ENCODE peak calls at places on chromosomes 3 and 15, in ten cellular contexts. One of them, this sample, is unnamed.

GRCh38 chr3:159950156-159950898 is 38.3 kb upstream of the IL12A start:
- DNase-seq in H9: no peak
- DNase-seq in IMR-90: no peak
- DNase-seq in neural progenitor cell: no peak
- DNase-seq in adrenal gland: no peak
- DNase-seq in right atrium auricular region: no peak
- DNase-seq in fibroblast of lung: no peak
- DNase-seq in lower lobe of right lung: no peak
- DNase-seq in pancreas: no peak
- DNase-seq in body of pancreas: no peak
- DNase-seq in this sample: no peak

GRCh38 chr3:42403737-42404136 is 6.7 kb downstream of the LYZL4 start:
- DNase-seq in IMR-90: no peak
- DNase-seq in pancreas: no peak
- DNase-seq in body of pancreas: no peak
- DNase-seq in H9: no peak
- DNase-seq in neural progenitor cell: no peak
- DNase-seq in right atrium auricular region: no peak
- DNase-seq in fibroblast of lung: no peak
- DNase-seq in adrenal gland: no peak
- DNase-seq in lower lobe of right lung: no peak
- DNase-seq in this sample: no peak

GRCh38 chr3:33372218-33373081 is 67.8 kb downstream of the UBP1 start:
- DNase-seq in right atrium auricular region: no peak
- DNase-seq in IMR-90: peak; percentile 73
- DNase-seq in lower lobe of right lung: no peak
- DNase-seq in adrenal gland: peak; percentile 21
- DNase-seq in H9: no peak
- DNase-seq in fibroblast of lung: peak; percentile 77
- DNase-seq in pancreas: no peak
- DNase-seq in neural progenitor cell: peak; percentile 72
- DNase-seq in body of pancreas: peak; percentile 53
- DNase-seq in this sample: peak; percentile 20

GRCh38 chr15:34239151-34239761 is 14.4 kb downstream of the EMC4 start:
- DNase-seq in body of pancreas: no peak
- DNase-seq in IMR-90: peak; percentile 91
- DNase-seq in right atrium auricular region: no peak
- DNase-seq in pancreas: no peak
- DNase-seq in neural progenitor cell: no peak
- DNase-seq in lower lobe of right lung: no peak
- DNase-seq in H9: no peak
- DNase-seq in adrenal gland: no peak
- DNase-seq in fibroblast of lung: peak; percentile 74
- DNase-seq in this sample: no peak

GRCh38 chr3:152317956-152318355 is 49.2 kb downstream of the MBNL1 start:
- DNase-seq in pancreas: no peak
- DNase-seq in neural progenitor cell: no peak
- DNase-seq in adrenal gland: no peak
- DNase-seq in body of pancreas: no peak
- DNase-seq in H9: no peak
- DNase-seq in fibroblast of lung: peak; percentile 59
- DNase-seq in IMR-90: peak; percentile 87
- DNase-seq in right atrium auricular region: no peak
- DNase-seq in lower lobe of right lung: no peak
- DNase-seq in this sample: no peak

GRCh38 chr3:62211675-62212429 is 161.5 kb downstream of the FEZF2 start:
- DNase-seq in right atrium auricular region: peak; percentile 26
- DNase-seq in pancreas: no peak
- DNase-seq in body of pancreas: no peak
- DNase-seq in IMR-90: no peak
- DNase-seq in lower lobe of right lung: no peak
- DNase-seq in adrenal gland: no peak
- DNase-seq in neural progenitor cell: no peak
- DNase-seq in H9: no peak
- DNase-seq in fibroblast of lung: no peak
- DNase-seq in this sample: no peak

GRCh38 chr3:120450261-120450913 is 405 bp downstream of the FSTL1 start:
- DNase-seq in neural progenitor cell: peak; percentile 60
- DNase-seq in lower lobe of right lung: peak; percentile 59
- DNase-seq in H9: no peak
- DNase-seq in body of pancreas: peak; percentile 35
- DNase-seq in fibroblast of lung: peak; percentile 46
- DNase-seq in adrenal gland: peak; percentile 47
- DNase-seq in IMR-90: no peak
- DNase-seq in pancreas: peak; percentile 20
- DNase-seq in right atrium auricular region: no peak
- DNase-seq in this sample: peak; percentile 29

GRCh38 chr3:43522702-43523362 is 99.0 kb downstream of the ANO10 start:
- DNase-seq in right atrium auricular region: no peak
- DNase-seq in body of pancreas: no peak
- DNase-seq in H9: no peak
- DNase-seq in pancreas: no peak
- DNase-seq in fibroblast of lung: peak; percentile 43
- DNase-seq in neural progenitor cell: no peak
- DNase-seq in lower lobe of right lung: no peak
- DNase-seq in adrenal gland: no peak
- DNase-seq in IMR-90: peak; percentile 73
- DNase-seq in this sample: no peak

GRCh38 chr3:120506828-120507774 is 56.3 kb upstream of the FSTL1 start:
- DNase-seq in body of pancreas: peak; percentile 34
- DNase-seq in right atrium auricular region: peak; percentile 68
- DNase-seq in neural progenitor cell: peak; percentile 50
- DNase-seq in IMR-90: peak; percentile 60
- DNase-seq in pancreas: no peak
- DNase-seq in adrenal gland: no peak
- DNase-seq in fibroblast of lung: peak; percentile 63
- DNase-seq in lower lobe of right lung: no peak
- DNase-seq in H9: no peak
- DNase-seq in this sample: peak; percentile 25

GRCh38 chr15:90266485-90266884 is 1.0 kb downstream of the NGRN start:
- DNase-seq in pancreas: no peak
- DNase-seq in adrenal gland: no peak
- DNase-seq in H9: no peak
- DNase-seq in body of pancreas: no peak
- DNase-seq in neural progenitor cell: no peak
- DNase-seq in fibroblast of lung: peak; percentile 29
- DNase-seq in IMR-90: peak; percentile 20
- DNase-seq in right atrium auricular region: no peak
- DNase-seq in lower lobe of right lung: no peak
- DNase-seq in this sample: no peak

GRCh38 chr15:59491062-59491461 is 53.1 kb downstream of the FAM81A start:
- DNase-seq in pancreas: no peak
- DNase-seq in lower lobe of right lung: no peak
- DNase-seq in neural progenitor cell: no peak
- DNase-seq in IMR-90: no peak
- DNase-seq in H9: no peak
- DNase-seq in fibroblast of lung: no peak
- DNase-seq in body of pancreas: no peak
- DNase-seq in right atrium auricular region: no peak
- DNase-seq in adrenal gland: no peak
- DNase-seq in this sample: no peak

GRCh38 chr3:11601446-11602241 is 42.1 kb downstream of the VGLL4 start:
- DNase-seq in body of pancreas: no peak
- DNase-seq in IMR-90: peak; percentile 39
- DNase-seq in right atrium auricular region: peak; percentile 79
- DNase-seq in fibroblast of lung: peak; percentile 71
- DNase-seq in lower lobe of right lung: no peak
- DNase-seq in adrenal gland: no peak
- DNase-seq in pancreas: no peak
- DNase-seq in H9: peak; percentile 50
- DNase-seq in neural progenitor cell: no peak
- DNase-seq in this sample: no peak

GRCh38 chr15:51600114-51600513 is 22.5 kb downstream of the DMXL2 start:
- DNase-seq in neural progenitor cell: no peak
- DNase-seq in IMR-90: peak; percentile 43
- DNase-seq in pancreas: no peak
- DNase-seq in fibroblast of lung: no peak
- DNase-seq in adrenal gland: no peak
- DNase-seq in body of pancreas: no peak
- DNase-seq in right atrium auricular region: no peak
- DNase-seq in lower lobe of right lung: no peak
- DNase-seq in H9: no peak
- DNase-seq in this sample: no peak

GRCh38 chr3:120145498-120146285 is 51.4 kb upstream of the GSK3B start:
- DNase-seq in neural progenitor cell: no peak
- DNase-seq in lower lobe of right lung: no peak
- DNase-seq in adrenal gland: no peak
- DNase-seq in H9: no peak
- DNase-seq in pancreas: no peak
- DNase-seq in right atrium auricular region: no peak
- DNase-seq in fibroblast of lung: peak; percentile 28
- DNase-seq in IMR-90: peak; percentile 41
- DNase-seq in body of pancreas: no peak
- DNase-seq in this sample: no peak

GRCh38 chr15:74199293-74199645 is 3.3 kb downstream of the STRA6 start:
- DNase-seq in H9: no peak
- DNase-seq in pancreas: no peak
- DNase-seq in IMR-90: no peak
- DNase-seq in adrenal gland: no peak
- DNase-seq in right atrium auricular region: no peak
- DNase-seq in neural progenitor cell: no peak
- DNase-seq in body of pancreas: no peak
- DNase-seq in lower lobe of right lung: no peak
- DNase-seq in fibroblast of lung: no peak
- DNase-seq in this sample: no peak

GRCh38 chr15:57283774-57284508 is 92.4 kb upstream of the CGNL1 start:
- DNase-seq in IMR-90: peak; percentile 45
- DNase-seq in lower lobe of right lung: no peak
- DNase-seq in H9: no peak
- DNase-seq in pancreas: no peak
- DNase-seq in right atrium auricular region: no peak
- DNase-seq in fibroblast of lung: peak; percentile 52
- DNase-seq in body of pancreas: no peak
- DNase-seq in adrenal gland: no peak
- DNase-seq in neural progenitor cell: no peak
- DNase-seq in this sample: no peak

GRCh38 chr3:99473321-99473751 is 165.1 kb upstream of the COL8A1 start:
- DNase-seq in H9: no peak
- DNase-seq in lower lobe of right lung: no peak
- DNase-seq in body of pancreas: no peak
- DNase-seq in fibroblast of lung: peak; percentile 42
- DNase-seq in right atrium auricular region: no peak
- DNase-seq in adrenal gland: no peak
- DNase-seq in IMR-90: peak; percentile 43
- DNase-seq in pancreas: no peak
- DNase-seq in neural progenitor cell: no peak
- DNase-seq in this sample: no peak

GRCh38 chr3:186469525-186469924 is 74.7 kb downstream of the CRYGS start:
- DNase-seq in pancreas: no peak
- DNase-seq in IMR-90: no peak
- DNase-seq in right atrium auricular region: no peak
- DNase-seq in adrenal gland: no peak
- DNase-seq in H9: no peak
- DNase-seq in neural progenitor cell: no peak
- DNase-seq in lower lobe of right lung: no peak
- DNase-seq in body of pancreas: no peak
- DNase-seq in fibroblast of lung: no peak
- DNase-seq in this sample: no peak

GRCh38 chr3:66823532-66823931 is 174.6 kb upstream of the KBTBD8 start:
- DNase-seq in IMR-90: no peak
- DNase-seq in lower lobe of right lung: no peak
- DNase-seq in body of pancreas: peak; percentile 70
- DNase-seq in neural progenitor cell: no peak
- DNase-seq in pancreas: peak; percentile 71
- DNase-seq in adrenal gland: no peak
- DNase-seq in fibroblast of lung: no peak
- DNase-seq in H9: no peak
- DNase-seq in right atrium auricular region: no peak
- DNase-seq in this sample: no peak
- H3K4me1 ChIP-seq in IMR-90: peaks cover 2% of the 10 kb centered on the region
- H3K4me1 ChIP-seq in lower lobe of right lung: peaks cover 7% of the 10 kb centered on the region
- H3K4me1 ChIP-seq in body of pancreas: peaks cover 95% of the 10 kb centered on the region
- H3K4me1 ChIP-seq in neural progenitor cell: peaks cover 26% of the 10 kb centered on the region
- H3K4me1 ChIP-seq in pancreas: peaks cover 76% of the 10 kb centered on the region
- H3K4me1 ChIP-seq in adrenal gland: no peaks in the 10 kb centered on the region
- H3K4me1 ChIP-seq in fibroblast of lung: no peaks in the 10 kb centered on the region
- H3K4me1 ChIP-seq in H9: peaks cover 3% of the 10 kb centered on the region
- H3K4me1 ChIP-seq in right atrium auricular region: no peaks in the 10 kb centered on the region
- H3K4me1 ChIP-seq in this sample: no peaks in the 10 kb centered on the region

DNA sequence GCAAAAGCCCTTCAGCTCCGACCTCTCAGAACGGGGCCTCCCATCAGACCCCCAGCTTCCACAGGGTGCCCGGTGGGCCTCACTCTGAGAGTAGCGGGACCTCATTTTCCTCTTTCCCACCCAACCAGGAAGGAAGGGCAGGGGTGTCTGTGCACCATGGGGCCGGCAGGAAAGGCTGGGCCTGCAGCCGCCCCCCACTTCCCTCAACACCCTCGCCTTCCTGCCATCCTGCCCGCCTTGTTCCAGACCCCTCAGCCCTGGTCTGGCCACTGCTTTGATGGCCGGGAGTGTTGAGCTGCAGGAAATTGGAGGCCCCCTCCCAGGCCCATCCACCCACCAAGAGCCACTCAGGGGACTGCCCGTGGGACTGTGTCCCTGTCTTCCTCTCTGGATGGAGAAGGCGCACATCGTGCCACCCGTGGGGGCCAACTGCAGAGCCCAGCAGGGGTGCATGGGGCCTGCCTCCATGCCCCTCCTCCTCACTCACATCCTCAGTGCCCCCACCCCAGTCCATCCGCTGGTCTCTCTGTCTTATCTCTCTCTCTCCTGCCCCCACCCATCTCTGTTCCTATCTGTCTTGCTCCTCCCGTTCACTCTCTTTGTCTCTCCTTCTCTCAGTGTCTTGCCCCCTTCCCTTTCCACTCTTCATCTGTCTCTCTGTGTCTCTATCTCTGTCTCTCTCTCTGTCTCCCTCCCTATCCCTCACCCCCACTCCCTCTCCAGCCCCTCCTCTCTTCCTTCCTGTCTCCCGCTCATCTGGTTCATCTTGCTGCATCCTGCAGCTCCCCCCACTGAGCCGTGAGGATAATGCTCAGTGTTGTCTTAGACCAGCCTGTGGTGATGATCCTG is 1.8 kb upstream of the PLXND1 start:
- DNase-seq in neural progenitor cell: peak; percentile 63
- DNase-seq in fibroblast of lung: peak; percentile 66
- DNase-seq in lower lobe of right lung: no peak
- DNase-seq in IMR-90: peak; percentile 69
- DNase-seq in H9: peak; percentile 80
- DNase-seq in pancreas: no peak
- DNase-seq in right atrium auricular region: no peak
- DNase-seq in body of pancreas: no peak
- DNase-seq in adrenal gland: no peak
- DNase-seq in this sample: peak; percentile 54
- TF ChIP-seq CTCF in neural progenitor cell: peak; percentile 33
- TF ChIP-seq CTCF in fibroblast of lung: peak; percentile 25
- TF ChIP-seq CTCF in lower lobe of right lung: peak; percentile 19
- TF ChIP-seq CTCF in IMR-90: peak; percentile 49
- TF ChIP-seq CTCF in H9: peak; percentile 46
- TF ChIP-seq CTCF in pancreas: no peak
- TF ChIP-seq CTCF in right atrium auricular region: peak; percentile 43
- TF ChIP-seq CTCF in body of pancreas: no peak
- TF ChIP-seq CTCF in adrenal gland: peak; percentile 2
- TF ChIP-seq CTCF in this sample: peak; percentile 37

GRCh38 chr3:174465177-174465576 is 394.0 kb upstream of the NAALADL2 start:
- DNase-seq in body of pancreas: no peak
- DNase-seq in lower lobe of right lung: no peak
- DNase-seq in IMR-90: no peak
- DNase-seq in fibroblast of lung: no peak
- DNase-seq in neural progenitor cell: no peak
- DNase-seq in adrenal gland: no peak
- DNase-seq in H9: no peak
- DNase-seq in pancreas: no peak
- DNase-seq in right atrium auricular region: no peak
- DNase-seq in this sample: no peak
- H3K4me1 ChIP-seq in body of pancreas: no peaks in the 10 kb centered on the region
- H3K4me1 ChIP-seq in lower lobe of right lung: no peaks in the 10 kb centered on the region
- H3K4me1 ChIP-seq in IMR-90: peaks cover 5% of the 10 kb centered on the region
- H3K4me1 ChIP-seq in fibroblast of lung: no peaks in the 10 kb centered on the region
- H3K4me1 ChIP-seq in neural progenitor cell: peaks cover 32% of the 10 kb centered on the region
- H3K4me1 ChIP-seq in adrenal gland: no peaks in the 10 kb centered on the region
- H3K4me1 ChIP-seq in H9: no peaks in the 10 kb centered on the region
- H3K4me1 ChIP-seq in pancreas: no peaks in the 10 kb centered on the region
- H3K4me1 ChIP-seq in right atrium auricular region: no peaks in the 10 kb centered on the region
- H3K4me1 ChIP-seq in this sample: no peaks in the 10 kb centered on the region

GRCh38 chr3:184240384-184241140 is 8.2 kb downstream of the ALG3 start:
- DNase-seq in IMR-90: peak; percentile 28
- DNase-seq in lower lobe of right lung: peak; percentile 43
- DNase-seq in right atrium auricular region: no peak
- DNase-seq in adrenal gland: no peak
- DNase-seq in pancreas: no peak
- DNase-seq in fibroblast of lung: peak; percentile 35
- DNase-seq in neural progenitor cell: peak; percentile 59
- DNase-seq in H9: no peak
- DNase-seq in body of pancreas: no peak
- DNase-seq in this sample: no peak
- TF ChIP-seq CTCF in IMR-90: no peak
- TF ChIP-seq CTCF in lower lobe of right lung: no peak
- TF ChIP-seq CTCF in right atrium auricular region: no peak
- TF ChIP-seq CTCF in adrenal gland: no peak
- TF ChIP-seq CTCF in pancreas: no peak
- TF ChIP-seq CTCF in fibroblast of lung: no peak
- TF ChIP-seq CTCF in neural progenitor cell: no peak
- TF ChIP-seq CTCF in H9: no peak
- TF ChIP-seq CTCF in body of pancreas: no peak
- TF ChIP-seq CTCF in this sample: no peak